ENCODE peak calls at places on chromosomes 16 and 17, in four cellular contexts. B is stimulated activated CD8-positive, alpha-beta memory T cell treated with anti-CD3 and anti-CD28 coated beads, Interleukin-4, amount 100 ng/mL, for 4 hours; A is T-helper 2 cell; E is uterus. X is an unnamed sample.

GRCh38 chr17:64300566-64300965 is 37.5 kb upstream of the TEX2 start:
- DNase-seq in B (no peak), A (no peak), E (no peak), X (no peak)

GRCh38 chr17:50114849-50115357 is 15.1 kb downstream of the SAMD14 start:
- DNase-seq in B (no peak), A (no peak), E (no peak), X (no peak)

GRCh38 chr16:86505185-86505898 is 5.0 kb upstream of the FOXF1 start:
- DNase-seq in B (no peak), A (no peak), E (no peak), X (no peak)

GRCh38 chr17:42362245-42362961 is 25.8 kb downstream of the STAT3 start:
- DNase-seq in B (no peak), A (no peak), E (no peak), X (no peak)

GRCh38 chr16:56657555-56658430 is at the start of gene MT1F:
- DNase-seq in B (peak; percentile 27), A (peak; percentile 63), E (peak; percentile 36), X (peak; percentile 35)

GRCh38 chr17:32516450-32516849 is 29.7 kb downstream of the CDK5R1 start:
- DNase-seq in B (no peak), A (no peak), E (no peak), X (no peak)

GRCh38 chr16:68230956-68231355 is 5.0 kb downstream of the ESRP2 start:
- DNase-seq in B (no peak), A (no peak), E (no peak), X (no peak)

GRCh38 chr17:75639771-75640555 is 6.7 kb downstream of the SMIM5 start:
- DNase-seq in B (no peak), A (no peak), E (no peak), X (no peak)

GRCh38 chr16:3646348-3646920 is 8.1 kb upstream of the DNASE1 start:
- DNase-seq in B (no peak), A (no peak), E (no peak), X (no peak)

GRCh38 chr17:34736611-34737010 is 157.2 kb downstream of the TMEM132E start:
- DNase-seq in B (no peak), A (no peak), E (no peak), X (no peak)

GRCh38 chr16:57745768-57746167 is 10.2 kb downstream of the KATNB1 start:
- DNase-seq in B (no peak), A (no peak), E (no peak), X (no peak)

GRCh38 chr16:1077877-1078578 is 5.5 kb downstream of the SSTR5 start:
- DNase-seq in B (no peak), A (no peak), E (no peak), X (no peak)

GRCh38 chr17:44738214-44738906 is 20.4 kb upstream of the ADAM11 start:
- DNase-seq in B (no peak), A (no peak), E (no peak), X (no peak)

GRCh38 chr17:82598256-82599011 is 49.8 kb downstream of the WDR45B start:
- DNase-seq in B (no peak), A (no peak), E (no peak), X (no peak)

GRCh38 chr16:968620-969019 is 2.2 kb downstream of the LMF1 start:
- DNase-seq in B (no peak), A (no peak), E (no peak), X (no peak)

GRCh38 chr16:70375636-70376611 is 29.2 kb downstream of the DDX19A start:
- DNase-seq in B (no peak), A (no peak), E (no peak), X (no peak)

GRCh38 chr16:57889111-57889510 is 81.8 kb downstream of the CNGB1 start:
- DNase-seq in B (no peak), A (no peak), E (no peak), X (no peak)

GRCh38 chr16:35689764-35690163 is 2230.4 kb downstream of the TP53TG3F start:
- DNase-seq in B (no peak), A (no peak), E (no peak), X (no peak)

GRCh38 chr16:35180970-35181369 is 1721.6 kb downstream of the TP53TG3F start:
- DNase-seq in B (no peak), A (no peak), E (no peak), X (no peak)

GRCh38 chr17:37220609-37220953 is 155.2 kb upstream of the C17orf78 start:
- DNase-seq in B (no peak), A (no peak), E (no peak), X (peak; percentile 3)

GRCh38 chr17:1580979-1581676 is 18.5 kb upstream of the PITPNA start:
- DNase-seq in B (no peak), A (no peak), E (no peak), X (no peak)

GRCh38 chr17:79952265-79952877 is 83.3 kb downstream of the TBC1D16 start:
- DNase-seq in B (no peak), A (no peak), E (peak; percentile 15), X (no peak)

GRCh38 chr16:81401035-81401950 is 43.3 kb upstream of the CMIP start:
- DNase-seq in B (no peak), A (no peak), E (no peak), X (no peak)

GRCh38 chr17:45288825-45289224 is 26.9 kb upstream of the SPATA32 start:
- DNase-seq in B (no peak), A (no peak), E (peak; percentile 56), X (no peak)

GRCh38 chr17:1122681-1123396 is 56.9 kb downstream of the ABR start:
- DNase-seq in B (peak; percentile 77), A (peak; percentile 69), E (peak; percentile 90), X (peak; percentile 70)

GRCh38 chr17:32100971-32101631 is 41.2 kb upstream of the RHOT1 start:
- DNase-seq in B (no peak), A (no peak), E (no peak), X (no peak)

GRCh38 chr17:1324201-1324750 is 44.8 kb downstream of the TRARG1 start:
- DNase-seq in B (no peak), A (no peak), E (no peak), X (peak; percentile 29)

GRCh38 chr16:8168016-8168415 is 422.3 kb downstream of the TMEM114 start:
- DNase-seq in B (no peak), A (no peak), E (no peak), X (no peak)

GRCh38 chr17:48555616-48556533 is 11.0 kb upstream of the HOXB2 start:
- DNase-seq in B (no peak), A (no peak), E (no peak), X (peak; percentile 19)

GRCh38 chr17:7988750-7989178 is 13.7 kb upstream of the GUCY2D start:
- DNase-seq in B (peak; percentile 15), A (no peak), E (no peak), X (peak; percentile 79)

GRCh38 chr16:70804153-70804728 is 3.3 kb upstream of the VAC14 start:
- DNase-seq in B (no peak), A (no peak), E (no peak), X (no peak)

GRCh38 chr17:63275318-63275967 is 170.7 kb downstream of the CYB561 start:
- DNase-seq in B (no peak), A (no peak), E (no peak), X (no peak)

GRCh38 chr16:80033783-80034468 is 433.4 kb upstream of the MAF start:
- DNase-seq in B (no peak), A (no peak), E (no peak), X (no peak)

GRCh38 chr17:14833201-14833773 is 431.8 kb downstream of the PMP22 start:
- DNase-seq in B (no peak), A (no peak), E (no peak), X (no peak)

GRCh38 chr17:29148257-29148789 is 31.9 kb downstream of the MYO18A start:
- DNase-seq in B (no peak), A (no peak), E (no peak), X (no peak)

GRCh38 chr17:50117202-50118040 is 12.5 kb downstream of the SAMD14 start:
- DNase-seq in B (no peak), A (peak; percentile 53), E (peak; percentile 72), X (peak; percentile 47)